ENCODE peak calls at places on chromosomes 3 and 15, in ten cellular contexts. H is pancreas; C is EH; O is skeletal muscle cell; V is heart right ventricle; N is activated CD4-positive, alpha-beta memory T cell treated with anti-CD3 and anti-CD28 coated beads, Interleukin-2, amount 10 ng/mL, durations not matched to agents 7 days and 5 days; A is CD8-positive, alpha-beta memory T cell; J is NCI-H510A treated with DMSO at 0.1 percent for 48 hours; Y is T-cell; L is mesenchymal stem cell. W is an unnamed sample.

GRCh38 chr15:58515807-58516206 is 84.0 kb downstream of the LIPC start:
- DNase-seq in H (no peak), C (no peak), O (no peak), V (no peak), N (peak), A (no peak), J (no peak), Y (no peak), L (no peak), W (no peak)

GRCh38 chr15:30649952-30650929 is 24.3 kb downstream of the ARHGAP11B start:
- DNase-seq in H (no peak), C (peak), O (no peak), V (no peak), N (no peak), A (no peak), J (no peak), Y (no peak), L (peak), W (no peak)

GRCh38 chr3:105539897-105540296 is 173.2 kb downstream of the ALCAM start:
- DNase-seq in H (no peak), C (peak), O (no peak), V (no peak), N (no peak), A (no peak), J (no peak), Y (no peak), L (no peak), W (no peak)

GRCh38 chr3:125145751-125146475 is 66.6 kb downstream of the SLC12A8 start:
- DNase-seq in H (no peak), C (no peak), O (no peak), V (no peak), N (no peak), A (no peak), J (no peak), Y (no peak), L (no peak), W (no peak)

GRCh38 chr3:7188551-7188950 is 327.6 kb downstream of the GRM7 start:
- DNase-seq in H (no peak), C (no peak), O (no peak), V (no peak), N (no peak), A (no peak), J (no peak), Y (no peak), L (no peak), W (no peak)

GRCh38 chr15:90530250-90531051 is 728 bp downstream of the CRTC3 start:
- DNase-seq in H (peak), C (peak), O (no peak), V (peak), N (peak), A (peak), J (peak), Y (peak), L (peak), W (peak)

GRCh38 chr3:149342413-149343340 is 9.2 kb upstream of the TM4SF18 start:
- DNase-seq in H (no peak), C (peak), O (peak), V (no peak), N (no peak), A (no peak), J (no peak), Y (no peak), L (peak), W (no peak)

GRCh38 chr3:127671523-127672428 is 976 bp upstream of the ABTB1 start:
- DNase-seq in H (peak), C (peak), O (no peak), V (no peak), N (peak), A (peak), J (no peak), Y (peak), L (no peak), W (no peak)

GRCh38 chr3:185439745-185440466 is 58.9 kb downstream of the TMEM41A start:
- DNase-seq in H (no peak), C (no peak), O (no peak), V (no peak), N (no peak), A (no peak), J (no peak), Y (no peak), L (no peak), W (no peak)

GRCh38 chr3:186298876-186299275 is 63.2 kb downstream of the DGKG start:
- DNase-seq in H (no peak), C (no peak), O (no peak), V (no peak), N (no peak), A (no peak), J (peak), Y (no peak), L (peak), W (no peak)

GRCh38 chr15:69535101-69535638 is 82.6 kb downstream of the RPLP1 start:
- DNase-seq in H (no peak), C (peak), O (peak), V (no peak), N (no peak), A (no peak), J (no peak), Y (no peak), L (peak), W (no peak)

GRCh38 chr3:42979044-42979962 is at the start of gene GASK1A:
- DNase-seq in H (peak), C (no peak), O (no peak), V (peak), N (no peak), A (no peak), J (no peak), Y (no peak), L (no peak), W (peak)

GRCh38 chr3:178270838-178271237 is 265.4 kb upstream of the KCNMB2 start:
- DNase-seq in H (no peak), C (peak), O (no peak), V (no peak), N (no peak), A (no peak), J (no peak), Y (no peak), L (no peak), W (no peak)

GRCh38 chr3:132135628-132136333 is 101.0 kb upstream of the CPNE4 start:
- DNase-seq in H (no peak), C (peak), O (peak), V (no peak), N (no peak), A (no peak), J (no peak), Y (no peak), L (peak), W (no peak)

GRCh38 chr15:48370460-48370859 is 39.2 kb downstream of the DUT start:
- DNase-seq in H (no peak), C (peak), O (peak), V (no peak), N (no peak), A (no peak), J (no peak), Y (no peak), L (no peak), W (no peak)

GRCh38 chr3:50236484-50237132 is 604 bp downstream of the GNAI2 start:
- DNase-seq in H (no peak), C (no peak), O (no peak), V (no peak), N (no peak), A (no peak), J (no peak), Y (no peak), L (no peak), W (no peak)

GRCh38 chr3:180179562-180179961 is 142.8 kb upstream of the PEX5L start:
- DNase-seq in H (no peak), C (no peak), O (no peak), V (no peak), N (no peak), A (no peak), J (no peak), Y (no peak), L (no peak), W (no peak)

GRCh38 chr15:62883938-62884479 is 158.5 kb upstream of the TPM1 start:
- DNase-seq in H (no peak), C (peak), O (no peak), V (no peak), N (no peak), A (no peak), J (no peak), Y (no peak), L (no peak), W (no peak)

GRCh38 chr3:143643905-143644304 is 204.4 kb downstream of the SLC9A9 start:
- DNase-seq in H (no peak), C (no peak), O (no peak), V (no peak), N (no peak), A (no peak), J (no peak), Y (no peak), L (no peak), W (no peak)

GRCh38 chr3:171092467-171092911 is 66.0 kb upstream of the SLC2A2 start:
- DNase-seq in H (no peak), C (no peak), O (no peak), V (no peak), N (no peak), A (no peak), J (no peak), Y (no peak), L (peak), W (no peak)